ENCODE peak calls at places on chromosomes 12 and 14, in eight cellular contexts. U is thoracic aorta, O is A549, B is astrocyte, W is gastrocnemius medialis, S is HCT116, C is HepG2, L is body of pancreas. T is an unnamed sample.

GRCh38 chr12:126742326-126742725 is 1524.6 kb upstream of the TMEM132C start:
- DNase-seq in U (no peak), O (no peak), B (no peak), W (no peak), S (no peak), C (no peak), L (no peak), T (no peak)

GRCh38 chr14:105999361-106000028 is 473.1 kb downstream of the TMEM121 start:
- DNase-seq in U (no peak), O (peak), B (no peak), W (no peak), S (peak), C (peak), L (peak), T (no peak)

GRCh38 chr12:3139760-3140159 is 62.6 kb downstream of the TSPAN9 start:
- DNase-seq in U (no peak), O (no peak), B (no peak), W (no peak), S (no peak), C (no peak), L (no peak), T (no peak)

GRCh38 chr12:122886851-122887816 is 8.8 kb downstream of the VPS37B start:
- DNase-seq in U (no peak), O (peak), B (peak), W (no peak), S (peak), C (no peak), L (peak), T (no peak)

GRCh38 chr14:79248771-79249170 is 962.5 kb downstream of the DIO2 start:
- DNase-seq in U (no peak), O (no peak), B (no peak), W (no peak), S (no peak), C (no peak), L (no peak), T (no peak)

GRCh38 chr14:101503431-101504095 is 57.7 kb upstream of the DIO3 start:
- DNase-seq in U (no peak), O (no peak), B (no peak), W (no peak), S (no peak), C (no peak), L (no peak), T (no peak)

GRCh38 chr12:80472912-80473500 is 29.0 kb downstream of the PTPRQ start:
- DNase-seq in U (no peak), O (peak), B (peak), W (no peak), S (peak), C (peak), L (peak), T (peak)

GRCh38 chr14:102201369-102201748 is 61.7 kb downstream of the WDR20 start:
- DNase-seq in U (no peak), O (no peak), B (no peak), W (no peak), S (no peak), C (no peak), L (no peak), T (no peak)

GRCh38 chr12:69321356-69321755 is 26.8 kb upstream of the LYZ start:
- DNase-seq in U (no peak), O (no peak), B (no peak), W (no peak), S (no peak), C (no peak), L (no peak), T (no peak)

GRCh38 chr14:31090872-31091764 is 64.9 kb upstream of the STRN3 start:
- DNase-seq in U (peak), O (peak), B (peak), W (peak), S (no peak), C (peak), L (peak), T (peak)

GRCh38 chr12:25497021-25497420 is 56.1 kb downstream of the LMNTD1 start:
- DNase-seq in U (no peak), O (no peak), B (peak), W (no peak), S (no peak), C (no peak), L (no peak), T (peak)

GRCh38 chr12:97082029-97082428 is 175.0 kb downstream of the NEDD1 start:
- DNase-seq in U (no peak), O (no peak), B (no peak), W (no peak), S (no peak), C (no peak), L (no peak), T (no peak)

GRCh38 chr12:85076688-85077430 is 40.7 kb downstream of the LRRIQ1 start:
- DNase-seq in U (no peak), O (peak), B (peak), W (no peak), S (peak), C (peak), L (peak), T (peak)

GRCh38 chr12:90098132-90098779 is 389.6 kb upstream of the ATP2B1 start:
- DNase-seq in U (no peak), O (peak), B (peak), W (no peak), S (no peak), C (no peak), L (no peak), T (no peak)

GRCh38 chr14:100022772-100023451 is 42.3 kb upstream of the EVL start:
- DNase-seq in U (no peak), O (no peak), B (peak), W (peak), S (no peak), C (no peak), L (peak), T (no peak)

GRCh38 chr14:37708481-37708880 is 113.1 kb downstream of the TTC6 start:
- DNase-seq in U (no peak), O (no peak), B (peak), W (no peak), S (no peak), C (no peak), L (no peak), T (no peak)

GRCh38 chr12:125143491-125143890 is 78.3 kb downstream of the AACS start:
- DNase-seq in U (no peak), O (no peak), B (peak), W (no peak), S (no peak), C (no peak), L (no peak), T (peak)

GRCh38 chr12:48818831-48819590 is 715 bp downstream of the CACNB3 start:
- DNase-seq in U (no peak), O (no peak), B (no peak), W (no peak), S (no peak), C (no peak), L (no peak), T (no peak)

GRCh38 chr14:99566009-99566389 is 38.0 kb downstream of the CCDC85C start:
- DNase-seq in U (no peak), O (no peak), B (no peak), W (no peak), S (no peak), C (no peak), L (no peak), T (no peak)

GRCh38 chr14:32186248-32186647 is 15.6 kb upstream of the RNU6-7 start:
- DNase-seq in U (no peak), O (no peak), B (no peak), W (no peak), S (no peak), C (no peak), L (no peak), T (no peak)

GRCh38 chr12:53236443-53237111 is 4.6 kb upstream of the RARG start:
- DNase-seq in U (no peak), O (no peak), B (no peak), W (no peak), S (no peak), C (no peak), L (no peak), T (no peak)

GRCh38 chr12:108568653-108569154 is 6.3 kb downstream of the ISCU start:
- DNase-seq in U (no peak), O (no peak), B (no peak), W (no peak), S (no peak), C (no peak), L (no peak), T (no peak)

GRCh38 chr12:114041136-114041535 is 75.0 kb upstream of the RBM19 start:
- DNase-seq in U (no peak), O (no peak), B (no peak), W (no peak), S (no peak), C (no peak), L (no peak), T (no peak)
- TF ChIP-seq CTCF in U (no peak), O (no peak), B (no peak), W (no peak), S (no peak), C (no peak), L (no peak), T (no peak)

DNA sequence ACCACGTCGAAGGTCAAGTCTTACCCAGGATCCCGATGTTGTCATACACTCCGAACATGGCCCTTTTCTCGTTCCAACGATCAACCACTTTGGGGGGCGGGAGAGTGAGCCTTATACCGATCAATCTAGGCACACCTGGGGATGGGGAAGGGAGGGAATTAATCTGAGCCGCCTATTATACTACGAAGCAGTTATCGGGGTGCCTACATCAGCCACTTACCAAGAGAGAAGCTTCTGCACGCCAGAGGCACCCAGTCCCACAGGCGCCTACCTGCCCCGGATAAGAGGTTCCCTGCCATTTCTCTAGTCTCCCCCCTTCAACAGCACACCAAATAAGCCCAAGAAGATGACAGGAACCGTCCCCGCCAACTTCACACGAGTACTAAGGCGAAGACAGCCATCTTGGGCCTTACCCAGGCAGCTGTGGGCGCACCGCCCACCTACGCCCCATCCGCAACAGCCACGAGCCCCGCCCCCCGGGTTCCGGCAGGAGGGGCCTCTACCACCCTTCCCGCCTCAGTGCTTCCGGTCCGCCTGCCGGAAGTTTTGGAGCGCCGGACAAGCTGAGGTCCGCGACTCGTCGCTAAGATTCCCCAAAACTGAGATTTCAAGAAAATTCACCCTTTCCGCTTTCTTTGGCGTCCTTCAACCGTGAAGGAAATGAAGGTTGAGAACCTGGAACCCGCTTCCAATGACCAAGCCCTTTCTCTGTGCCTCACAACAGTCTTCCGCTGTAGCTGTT is at the start of gene MRPL51:
- DNase-seq in U (peak), O (peak), B (peak), W (peak), S (peak), C (peak), L (peak), T (peak)
- H3K4me3 ChIP-seq in U (peak), O (peak), B (peak), W (peak), S (peak), C (peak), L (peak), T (peak)

DNA sequence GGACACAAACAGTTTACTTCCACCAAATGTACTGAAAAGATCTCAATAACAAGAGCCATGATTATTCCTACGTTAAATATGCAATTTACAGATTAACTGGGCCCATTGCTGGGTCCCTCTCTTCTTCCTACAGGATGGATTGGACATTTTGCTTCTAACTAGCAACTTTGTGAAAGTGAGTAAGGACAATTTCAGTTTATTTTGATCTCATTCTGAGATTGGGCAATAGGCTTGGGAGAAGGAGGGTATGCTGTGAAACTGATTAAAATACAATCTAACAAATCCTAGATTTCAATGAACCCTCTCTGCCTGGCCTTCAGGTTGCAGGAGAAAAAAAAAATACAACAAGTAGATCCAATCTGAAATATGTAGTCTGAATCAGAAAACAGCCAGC is 121.5 kb downstream of the PRKD1 start:
- DNase-seq in U (no peak), O (no peak), B (no peak), W (no peak), S (no peak), C (no peak), L (no peak), T (no peak)
- H3K27ac ChIP-seq in U (no peak), O (peak), B (no peak), W (no peak), S (no peak), C (no peak), L (peak), T (no peak)

GRCh38 chr12:109914461-109914860 is 14.4 kb downstream of the TCHP start:
- DNase-seq in U (no peak), O (no peak), B (no peak), W (no peak), S (no peak), C (no peak), L (no peak), T (no peak)

GRCh38 chr12:109915171-109916040 is 15.3 kb downstream of the TCHP start:
- DNase-seq in U (no peak), O (no peak), B (no peak), W (no peak), S (no peak), C (no peak), L (peak), T (no peak)

GRCh38 chr12:109912790-109913189 is 12.7 kb downstream of the TCHP start:
- DNase-seq in U (no peak), O (no peak), B (no peak), W (no peak), S (no peak), C (no peak), L (no peak), T (no peak)

GRCh38 chr12:109910254-109910968 is 10.3 kb downstream of the TCHP start:
- DNase-seq in U (no peak), O (no peak), B (no peak), W (no peak), S (no peak), C (no peak), L (no peak), T (no peak)

GRCh38 chr12:109910969-109911348 is 10.9 kb downstream of the TCHP start:
- DNase-seq in U (no peak), O (peak), B (peak), W (no peak), S (peak), C (peak), L (no peak), T (peak)
- TF ChIP-seq CTCF in U (no peak), O (peak), B (no peak), W (no peak), S (peak), C (peak), L (no peak), T (peak)

T was measured in brain microvascular endothelial cell.